ENCODE peak calls at places on chromosome 5, in four cellular contexts. N is fibroblast of the conjunctiva, X is HT1080, W is NCI-H69. H is an unnamed sample.
A peak's percentile ranks its signal among the peaks of the same experiment; 100 is the strongest.

GRCh38 chr5:169702726-169703481 is 65.8 kb downstream of the DOCK2 start:
- DNase-seq in W (peak; percentile 44), N (no peak), X (no peak), H (no peak)

GRCh38 chr5:92916036-92916435 is 665.0 kb downstream of the NR2F1-AS1 start:
- DNase-seq in W (peak; percentile 38), N (peak; percentile 20), X (no peak), H (peak; percentile 44)

GRCh38 chr5:10695055-10695649 is 65.9 kb downstream of the DAP start:
- DNase-seq in W (peak; percentile 86), X (peak; percentile 85), N (peak; percentile 53), H (peak; percentile 69)

GRCh38 chr5:135973323-135974018 is 18.7 kb upstream of the LECT2 start:
- DNase-seq in X (no peak), N (peak; percentile 94), W (no peak), H (peak; percentile 75)

GRCh38 chr5:180330810-180331646 is 22.1 kb downstream of the GFPT2 start:
- DNase-seq in W (no peak), N (peak; percentile 90), X (peak; percentile 99), H (peak; percentile 99)

GRCh38 chr5:178382689-178383276 is 150.2 kb upstream of the PHYKPL start:
- DNase-seq in X (no peak), N (no peak), W (no peak), H (no peak)

GRCh38 chr5:54524704-54525103 is 7.1 kb downstream of the SNX18 start:
- DNase-seq in W (no peak), X (no peak), N (no peak), H (no peak)

GRCh38 chr5:145347026-145347616 is 488.0 kb downstream of the PRELID2 start:
- DNase-seq in X (peak; percentile 61), N (peak; percentile 48), W (peak; percentile 68), H (peak; percentile 72)

GRCh38 chr5:13278148-13278547 is 666.3 kb downstream of the DNAH5 start:
- DNase-seq in N (no peak), X (no peak), W (peak; percentile 25), H (no peak)

GRCh38 chr5:142095651-142096330 is 12.8 kb upstream of the NDFIP1 start:
- DNase-seq in W (no peak), N (no peak), X (no peak), H (no peak)

GRCh38 chr5:126918624-126918957 is 111.8 kb downstream of the MARCHF3 start:
- DNase-seq in W (no peak), N (no peak), X (no peak), H (no peak)

GRCh38 chr5:74736759-74737158 is 30.2 kb downstream of the GFM2 start:
- DNase-seq in N (no peak), W (no peak), X (no peak), H (no peak)

GRCh38 chr5:9124837-9125236 is 421.0 kb downstream of the SEMA5A start:
- DNase-seq in X (no peak), W (no peak), N (no peak), H (no peak)

GRCh38 chr5:153907170-153907775 is 131.4 kb downstream of the FAM114A2 start:
- DNase-seq in X (no peak), N (no peak), W (no peak), H (no peak)

GRCh38 chr5:149735066-149735465 is 5.0 kb downstream of the PPARGC1B start:
- DNase-seq in X (peak; percentile 83), W (peak; percentile 55), N (no peak), H (no peak)

GRCh38 chr5:139575751-139576150 is 14.6 kb downstream of the UBE2D2 start:
- DNase-seq in W (no peak), X (no peak), N (no peak), H (no peak)

GRCh38 chr5:67350600-67351315 is 154.2 kb upstream of the CD180 start:
- DNase-seq in X (no peak), W (peak; percentile 96), N (no peak), H (no peak)

GRCh38 chr5:54024466-54024865 is 285.9 kb downstream of the ARL15 start:
- DNase-seq in N (no peak), W (no peak), X (no peak), H (peak; percentile 85)

GRCh38 chr5:153753645-153754432 is 263.4 kb downstream of the GRIA1 start:
- DNase-seq in W (peak; percentile 96), N (no peak), X (peak; percentile 18), H (no peak)

GRCh38 chr5:172678902-172679301 is 37.8 kb downstream of the NEURL1B start:
- DNase-seq in X (no peak), N (no peak), W (peak; percentile 47), H (no peak)

GRCh38 chr5:38621331-38621730 is 64.9 kb upstream of the LIFR start:
- DNase-seq in N (no peak), W (no peak), X (no peak), H (no peak)

GRCh38 chr5:176846335-176847140 is 36.2 kb downstream of the UNC5A start:
- DNase-seq in N (no peak), X (no peak), W (no peak), H (no peak)

GRCh38 chr5:147485046-147485445 is 24.8 kb downstream of the DPYSL3 start:
- DNase-seq in N (no peak), W (peak; percentile 29), X (no peak), H (peak; percentile 56)

GRCh38 chr5:43073597-43074546 is 33.8 kb upstream of the ANXA2R start:
- DNase-seq in X (peak; percentile 34), N (no peak), W (peak; percentile 65), H (peak; percentile 40)

GRCh38 chr5:116137544-116138378 is 52.9 kb downstream of the COMMD10 start:
- DNase-seq in N (peak; percentile 21), W (peak; percentile 84), X (peak; percentile 41), H (peak; percentile 62)

GRCh38 chr5:657570-657969 is 35.6 kb downstream of the TPPP start:
- DNase-seq in N (no peak), W (no peak), X (peak; percentile 100), H (peak; percentile 93)

GRCh38 chr5:151719228-151719861 is 32.6 kb upstream of the SPARC start:
- DNase-seq in X (peak; percentile 60), W (peak; percentile 44), N (no peak), H (peak; percentile 50)

GRCh38 chr5:78518365-78519197 is 130.0 kb downstream of the LHFPL2 start:
- DNase-seq in W (no peak), N (peak; percentile 51), X (peak; percentile 83), H (peak; percentile 96)

H was measured in IMR-90.